ENCODE peak calls at places on chromosomes 12 and 14, in six cellular contexts. M is adrenal gland, C is kidney epithelial cell, X is cardiac muscle cell, O is prostate gland, L is K562. V is an unnamed sample.

GRCh38 chr12:121530600-121531355 is 50.0 kb downstream of the KDM2B start:
- DNase-seq in M (peak), C (peak), X (no peak), O (no peak), L (peak), V (peak)

GRCh38 chr12:64687816-64688599 is 71.2 kb downstream of the GNS start:
- DNase-seq in M (peak), C (no peak), X (no peak), O (peak), L (no peak), V (no peak)

GRCh38 chr14:104316723-104317499 is 178.5 kb downstream of the KIF26A start:
- DNase-seq in M (no peak), C (no peak), X (no peak), O (no peak), L (no peak), V (no peak)

GRCh38 chr12:21149849-21150248 is 18.9 kb downstream of the SLCO1B1 start:
- DNase-seq in M (no peak), C (no peak), X (no peak), O (no peak), L (no peak), V (no peak)

GRCh38 chr14:102504302-102504950 is 5.2 kb downstream of the ANKRD9 start:
- DNase-seq in M (peak), C (no peak), X (no peak), O (no peak), L (peak), V (no peak)

GRCh38 chr12:125100551-125101434 is 35.6 kb downstream of the AACS start:
- DNase-seq in M (no peak), C (peak), X (no peak), O (no peak), L (no peak), V (no peak)

GRCh38 chr12:43957732-43958131 is 121.9 kb downstream of the TMEM117 start:
- DNase-seq in M (peak), C (peak), X (peak), O (no peak), L (peak), V (peak)

GRCh38 chr12:2797721-2798418 is 3.1 kb downstream of the FKBP4 start:
- DNase-seq in M (peak), C (no peak), X (no peak), O (no peak), L (no peak), V (peak)

GRCh38 chr14:55713496-55713895 is 133.5 kb downstream of the KTN1 start:
- DNase-seq in M (no peak), C (no peak), X (no peak), O (no peak), L (no peak), V (no peak)

GRCh38 chr12:90575995-90576394 is 379.0 kb downstream of the CCER1 start:
- DNase-seq in M (no peak), C (no peak), X (peak), O (no peak), L (no peak), V (no peak)

GRCh38 chr14:31933716-31934115 is 143.4 kb upstream of the ARHGAP5 start:
- DNase-seq in M (no peak), C (no peak), X (no peak), O (no peak), L (no peak), V (peak)

GRCh38 chr14:94992046-94992445 is 165.3 kb downstream of the DICER1 start:
- DNase-seq in M (no peak), C (no peak), X (no peak), O (no peak), L (no peak), V (no peak)

GRCh38 chr12:27343255-27344000 is 10.8 kb downstream of the BMAL2 start:
- DNase-seq in M (no peak), C (peak), X (no peak), O (no peak), L (no peak), V (peak)

GRCh38 chr14:102316048-102316745 is 3.3 kb upstream of the ZNF839 start:
- DNase-seq in M (peak), C (no peak), X (peak), O (peak), L (no peak), V (peak)

GRCh38 chr12:40310201-40310600 is 85.4 kb downstream of the LRRK2 start:
- DNase-seq in M (no peak), C (no peak), X (no peak), O (peak), L (no peak), V (no peak)

GRCh38 chr14:74524076-74524812 is 30.7 kb downstream of the ISCA2 start:
- DNase-seq in M (peak), C (no peak), X (no peak), O (peak), L (no peak), V (peak)

GRCh38 chr12:6223545-6223944 is 23.3 kb downstream of the CD9 start:
- DNase-seq in M (no peak), C (no peak), X (no peak), O (no peak), L (no peak), V (no peak)

GRCh38 chr12:6226701-6227096 is 26.5 kb downstream of the CD9 start:
- DNase-seq in M (peak), C (no peak), X (no peak), O (peak), L (no peak), V (no peak)

GRCh38 chr12:6226002-6226700 is 26.0 kb downstream of the CD9 start:
- DNase-seq in M (peak), C (no peak), X (no peak), O (peak), L (no peak), V (peak)

GRCh38 chr12:6225630-6226001 is 25.4 kb downstream of the CD9 start:
- DNase-seq in M (no peak), C (no peak), X (no peak), O (no peak), L (no peak), V (peak)

DNA sequence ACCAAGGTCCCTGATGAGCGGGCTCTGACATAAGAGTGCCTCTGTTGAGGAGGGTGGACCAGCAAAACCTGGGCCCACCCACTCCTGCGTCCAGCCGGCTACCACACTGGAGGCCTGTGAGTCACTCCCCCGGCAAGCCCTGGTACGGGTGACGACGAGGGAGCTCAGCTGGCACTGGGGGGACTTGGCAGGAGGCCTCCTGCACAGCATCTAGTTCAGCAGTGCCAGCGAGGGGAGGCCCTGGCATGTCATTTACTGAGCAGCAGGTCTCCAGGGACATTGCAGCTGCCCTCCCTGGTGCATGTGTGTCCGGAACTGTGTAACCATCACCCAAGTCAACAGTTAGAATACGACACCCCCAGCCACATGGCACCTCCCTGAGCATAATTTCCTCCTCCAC is 24.4 kb downstream of the CD9 start:
- DNase-seq in M (peak), C (no peak), X (no peak), O (no peak), L (no peak), V (no peak)
- TF ChIP-seq CTCF in M (no peak), C (no peak), X (no peak), O (no peak), L (no peak), V (no peak)

GRCh38 chr14:92259613-92260357 is 63.2 kb upstream of the SLC24A4 start:
- DNase-seq in M (peak), C (no peak), X (no peak), O (no peak), L (no peak), V (no peak)

GRCh38 chr14:92253381-92253894 is 69.5 kb upstream of the SLC24A4 start:
- DNase-seq in M (peak), C (no peak), X (no peak), O (no peak), L (no peak), V (no peak)

GRCh38 chr14:92252291-92252690 is 70.7 kb upstream of the SLC24A4 start:
- DNase-seq in M (no peak), C (no peak), X (no peak), O (no peak), L (no peak), V (no peak)

GRCh38 chr14:92258934-92259333 is 64.0 kb upstream of the SLC24A4 start:
- DNase-seq in M (no peak), C (no peak), X (no peak), O (no peak), L (peak), V (no peak)

DNA sequence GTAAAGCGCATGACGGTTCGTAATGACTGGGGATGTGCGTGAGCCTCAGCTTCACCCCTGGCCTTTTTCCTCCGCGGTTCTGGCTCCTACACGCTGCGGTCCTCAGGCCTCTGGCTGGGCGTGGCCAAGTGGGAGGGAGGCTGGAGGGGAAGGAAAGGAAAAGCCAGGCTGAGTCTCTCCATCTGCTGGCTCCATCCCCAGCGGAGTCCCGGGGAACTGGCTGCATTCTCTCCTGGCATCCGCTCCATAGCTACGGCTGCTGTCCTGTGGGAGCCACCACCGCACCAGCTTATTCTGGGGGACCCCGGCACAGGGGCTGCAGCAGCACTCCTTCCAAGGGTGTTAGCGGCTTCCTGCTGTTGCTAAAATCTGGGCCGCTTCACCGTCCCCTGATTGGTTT is 68.2 kb upstream of the SLC24A4 start:
- DNase-seq in M (peak), C (no peak), X (peak), O (no peak), L (no peak), V (peak)
- H3K4me3 ChIP-seq in M (no peak), C (no peak), X (no peak), O (no peak), L (no peak), V (no peak)

GRCh38 chr12:24014853-24015590 is 65.6 kb upstream of the SOX5 start:
- DNase-seq in M (no peak), C (no peak), X (no peak), O (no peak), L (no peak), V (no peak)

GRCh38 chr12:24015771-24016170 is 66.3 kb upstream of the SOX5 start:
- DNase-seq in M (no peak), C (no peak), X (no peak), O (no peak), L (no peak), V (no peak)

GRCh38 chr12:24011927-24012326 is 62.5 kb upstream of the SOX5 start:
- DNase-seq in M (no peak), C (no peak), X (no peak), O (no peak), L (no peak), V (no peak)

GRCh38 chr12:24014240-24014639 is 64.8 kb upstream of the SOX5 start:
- DNase-seq in M (no peak), C (no peak), X (no peak), O (no peak), L (no peak), V (no peak)

DNA sequence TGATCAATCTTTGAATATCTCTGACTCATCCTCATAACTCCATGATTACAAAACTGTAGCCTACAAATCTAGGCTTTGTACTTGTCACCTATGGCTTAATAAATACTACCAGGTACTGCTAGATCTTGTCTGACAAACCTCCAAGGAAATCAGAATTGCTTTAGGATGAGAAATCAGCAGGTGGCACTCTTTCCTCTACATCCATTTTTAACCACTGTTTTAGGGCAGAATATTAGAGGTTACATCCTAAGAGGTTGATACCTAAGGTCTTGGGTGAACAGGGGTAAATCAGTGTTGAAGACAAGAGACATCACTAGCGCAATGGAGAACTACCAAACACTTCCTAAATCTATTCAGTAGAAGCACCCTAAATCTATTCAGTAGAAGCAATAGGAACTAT is 63.1 kb upstream of the SOX5 start:
- DNase-seq in M (no peak), C (no peak), X (no peak), O (no peak), L (no peak), V (peak)
- TF ChIP-seq CTCF in M (no peak), C (peak), X (peak), O (peak), L (peak), V (peak)

GRCh38 chr12:14962180-14962579 is 779 bp upstream of the ARHGDIB start:
- DNase-seq in M (no peak), C (no peak), X (no peak), O (no peak), L (no peak), V (no peak)

GRCh38 chr12:14959916-14960315 is 1.5 kb downstream of the ARHGDIB start:
- DNase-seq in M (no peak), C (no peak), X (no peak), O (no peak), L (no peak), V (no peak)

GRCh38 chr12:14961466-14962155 is at the start of gene ARHGDIB:
- DNase-seq in M (peak), C (no peak), X (no peak), O (peak), L (no peak), V (no peak)

GRCh38 chr12:14959463-14959862 is 1.9 kb downstream of the ARHGDIB start:
- DNase-seq in M (no peak), C (no peak), X (no peak), O (no peak), L (no peak), V (no peak)

GRCh38 chr12:14960548-14961465 is 594 bp downstream of the ARHGDIB start:
- DNase-seq in M (no peak), C (no peak), X (no peak), O (no peak), L (no peak), V (peak)
- H3K4me3 ChIP-seq in M (peak), C (no peak), X (no peak), O (peak), L (peak), V (peak)

DNA sequence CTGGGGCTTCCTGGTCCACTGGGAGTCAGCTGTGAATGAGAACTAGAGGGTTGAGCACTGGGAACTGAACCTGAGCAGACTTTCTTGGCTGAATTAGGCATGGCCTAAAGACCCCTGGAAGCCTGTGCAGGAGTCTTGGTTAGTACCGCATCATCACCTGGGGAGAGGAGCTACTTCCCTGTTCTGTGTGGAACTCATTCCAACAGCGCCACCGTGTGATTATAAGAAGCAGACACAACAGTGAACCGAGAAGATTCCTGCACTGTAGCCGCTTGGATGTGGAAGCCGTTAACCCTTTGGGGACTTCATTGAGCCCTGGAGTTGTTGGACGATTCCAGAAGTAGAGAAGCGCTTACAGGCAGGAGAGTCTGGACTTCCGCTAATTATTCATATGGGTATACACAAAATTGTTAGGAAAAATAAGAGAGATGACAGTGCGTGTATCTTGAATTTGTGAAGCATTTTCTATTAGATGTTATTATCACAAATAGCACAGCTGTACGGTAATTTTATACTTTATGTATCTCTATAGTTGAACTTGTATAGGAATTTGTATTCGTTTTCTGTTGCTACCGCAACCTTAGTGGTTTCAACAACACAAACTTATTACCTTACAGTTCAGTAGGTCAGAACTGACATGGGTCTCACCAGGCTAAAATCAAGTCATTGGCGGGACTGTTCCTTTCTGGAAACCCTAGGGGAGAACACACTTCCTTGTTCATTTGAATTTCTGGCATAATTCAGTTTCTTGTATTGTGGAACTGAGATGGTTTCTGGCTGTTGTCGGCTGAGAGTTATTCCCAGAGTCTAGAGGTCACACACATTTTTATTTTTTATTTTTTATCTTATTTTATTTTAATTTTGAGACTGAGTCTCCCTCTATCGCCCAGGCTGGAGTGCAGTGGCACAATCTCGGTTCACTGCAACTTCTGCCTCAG is 100.7 kb downstream of the C2CD5 start:
- DNase-seq in M (peak), C (no peak), X (peak), O (peak), L (peak), V (peak)
- TF ChIP-seq CTCF in M (peak), C (peak), X (peak), O (peak), L (peak), V (peak)

GRCh38 chr12:5173511-5174011 is 129.9 kb downstream of the KCNA5 start:
- DNase-seq in M (no peak), C (no peak), X (no peak), O (no peak), L (no peak), V (no peak)
- H3K4me3 ChIP-seq in M (no peak), C (no peak), X (no peak), O (no peak), L (no peak), V (no peak)

DNA sequence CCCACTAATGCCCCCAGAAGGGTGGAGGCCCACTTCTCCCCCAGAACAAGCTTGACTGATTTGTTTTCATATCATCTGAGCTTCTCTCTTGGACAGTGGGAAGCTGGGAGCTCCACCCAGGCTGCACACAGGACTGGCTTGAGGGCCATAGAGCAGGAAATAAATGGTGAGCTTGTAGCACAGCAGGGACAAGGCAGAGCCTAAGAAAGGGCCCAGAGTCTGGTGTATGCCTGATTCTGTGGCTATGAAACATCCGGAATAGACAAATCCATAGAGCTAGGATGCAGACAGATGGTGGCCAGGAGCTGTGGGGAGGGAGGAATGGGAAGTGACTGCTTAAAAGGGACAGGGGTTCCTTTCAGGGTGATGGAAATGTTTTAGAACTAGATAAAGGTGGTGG is 79.0 kb downstream of the ARL6IP4 start:
- DNase-seq in M (no peak), C (no peak), X (no peak), O (no peak), L (no peak), V (no peak)
- TF ChIP-seq CTCF in M (no peak), C (no peak), X (no peak), O (no peak), L (no peak), V (no peak)

DNA sequence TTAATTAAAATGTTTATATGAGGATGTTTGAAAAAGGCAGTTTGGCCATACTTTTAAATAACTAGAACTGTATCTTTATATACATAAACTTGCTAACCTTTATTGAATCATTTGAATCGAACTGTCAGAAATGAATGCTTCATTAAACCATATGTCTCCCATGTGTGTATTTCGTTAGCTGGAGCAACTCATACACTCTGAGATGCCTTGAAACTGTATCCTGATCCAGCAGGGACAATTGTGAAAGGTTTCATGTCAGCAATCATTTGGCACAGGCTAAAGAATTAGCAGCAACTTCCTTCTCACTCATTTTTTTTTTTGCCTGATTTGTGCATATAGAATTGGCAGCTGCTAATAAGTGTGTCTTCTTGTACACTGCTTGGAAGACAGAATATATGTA is 109.9 kb downstream of the NAV3 start:
- DNase-seq in M (no peak), C (no peak), X (peak), O (no peak), L (no peak), V (peak)
- H3K4me3 ChIP-seq in M (no peak), C (peak), X (no peak), O (no peak), L (no peak), V (peak)

DNA sequence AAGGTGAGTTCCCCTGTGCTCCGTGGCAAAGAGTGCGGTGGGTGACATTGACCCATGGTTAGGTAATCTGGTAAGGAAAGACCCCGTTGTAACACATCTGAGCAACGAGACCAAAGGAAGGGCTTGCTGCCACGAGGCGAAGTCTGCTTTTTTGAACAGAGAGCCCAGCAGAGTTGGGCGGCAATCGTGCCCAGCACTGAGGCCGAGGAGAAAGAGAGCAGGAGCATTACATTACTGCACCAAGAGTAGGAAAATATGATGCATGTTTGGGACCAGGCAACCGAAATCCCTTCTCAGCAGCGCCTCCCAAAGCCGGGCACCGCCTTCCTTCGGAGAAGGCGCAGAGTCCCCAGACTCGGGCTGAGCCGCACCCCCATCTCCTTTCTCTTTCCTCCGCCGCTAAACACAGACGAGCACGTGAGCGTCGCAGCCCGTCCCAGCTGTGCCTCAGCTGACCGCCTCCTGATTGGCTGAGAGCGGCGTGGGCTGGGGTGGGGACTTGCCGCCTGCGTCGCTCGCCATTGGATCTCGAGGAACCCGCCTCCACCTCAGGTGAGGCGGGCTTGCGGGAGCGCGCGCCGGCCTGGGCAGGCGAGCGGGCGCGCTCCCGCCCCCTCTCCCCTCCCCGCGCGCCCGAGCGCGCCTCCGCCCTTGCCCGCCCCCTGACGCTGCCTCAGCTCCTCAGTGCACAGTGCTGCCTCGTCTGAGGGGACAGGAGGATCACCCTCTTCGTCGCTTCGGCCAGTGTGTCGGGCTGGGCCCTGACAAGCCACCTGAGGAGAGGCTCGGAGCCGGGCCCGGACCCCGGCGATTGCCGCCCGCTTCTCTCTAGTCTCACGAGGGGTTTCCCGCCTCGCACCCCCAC is at the start of gene HIF1A:
- DNase-seq in M (peak), C (peak), X (peak), O (peak), L (peak), V (peak)
- TF ChIP-seq CTCF in M (no peak), C (peak), X (peak), O (peak), L (no peak), V (peak)